ENCODE peak calls at places on chromosomes 5 and 9, in six cellular contexts. Y is HCT116; P is left ventricle myocardium inferior; X is aorta; Z is CD8-positive, alpha-beta T cell; O is CD8-positive, alpha-beta memory T cell. R is an unnamed sample. For H3K9me3, the result is how much of the 10 kb centered on the place peaks cover.

GRCh38 chr5:96151891-96152290 is 190.2 kb upstream of the ELL2 start:
- DNase-seq in Y (no peak), P (no peak), X (no peak), Z (no peak), O (no peak), R (no peak)

GRCh38 chr5:151141535-151141934 is 16.0 kb downstream of the ANXA6 start:
- DNase-seq in Y (no peak), P (peak), X (no peak), Z (peak), O (peak), R (peak)

GRCh38 chr5:61625682-61626620 is 293.9 kb downstream of the ZSWIM6 start:
- DNase-seq in Y (no peak), P (peak), X (peak), Z (peak), O (peak), R (no peak)

GRCh38 chr9:124222918-124223720 is 34.6 kb upstream of the NEK6 start:
- DNase-seq in Y (no peak), P (peak), X (peak), Z (no peak), O (no peak), R (no peak)

GRCh38 chr9:129557192-129558036 is 63.5 kb downstream of the C9orf50 start:
- DNase-seq in Y (peak), P (no peak), X (no peak), Z (no peak), O (no peak), R (no peak)

GRCh38 chr9:79692857-79693571 is 121.2 kb downstream of the TLE4 start:
- DNase-seq in Y (no peak), P (no peak), X (no peak), Z (no peak), O (no peak), R (no peak)

GRCh38 chr9:13383216-13383615 is 103.7 kb upstream of the MPDZ start:
- DNase-seq in Y (no peak), P (no peak), X (no peak), Z (no peak), O (no peak), R (no peak)

GRCh38 chr9:113612216-113612747 is 148.8 kb downstream of the RGS3 start:
- DNase-seq in Y (no peak), P (no peak), X (no peak), Z (no peak), O (no peak), R (no peak)

GRCh38 chr9:12694013-12694412 is 828 bp downstream of the TYRP1 start:
- DNase-seq in Y (no peak), P (no peak), X (no peak), Z (no peak), O (no peak), R (no peak)

GRCh38 chr5:124034301-124034700 is 522.3 kb downstream of the CSNK1G3 start:
- DNase-seq in Y (no peak), P (no peak), X (no peak), Z (no peak), O (no peak), R (no peak)

GRCh38 chr9:33794560-33794959 is 801 bp upstream of the PRSS3 start:
- DNase-seq in Y (no peak), P (no peak), X (no peak), Z (no peak), O (no peak), R (no peak)

GRCh38 chr9:95027914-95028854 is 289.3 kb downstream of the FANCC start:
- DNase-seq in Y (no peak), P (no peak), X (no peak), Z (no peak), O (no peak), R (no peak)

GRCh38 chr9:1400983-1401382 is 350.8 kb downstream of the DMRT2 start:
- DNase-seq in Y (no peak), P (no peak), X (no peak), Z (no peak), O (no peak), R (no peak)

GRCh38 chr9:40928803-40929487 is 199.5 kb downstream of the FOXD4L6 start:
- DNase-seq in Y (no peak), P (no peak), X (no peak), Z (no peak), O (no peak), R (no peak)

GRCh38 chr9:40927851-40928802 is 200.4 kb downstream of the FOXD4L6 start:
- DNase-seq in Y (no peak), P (no peak), X (no peak), Z (no peak), O (no peak), R (no peak)

GRCh38 chr9:40926404-40927259 is 201.8 kb downstream of the FOXD4L6 start:
- DNase-seq in Y (no peak), P (no peak), X (no peak), Z (no peak), O (no peak), R (no peak)

DNA sequence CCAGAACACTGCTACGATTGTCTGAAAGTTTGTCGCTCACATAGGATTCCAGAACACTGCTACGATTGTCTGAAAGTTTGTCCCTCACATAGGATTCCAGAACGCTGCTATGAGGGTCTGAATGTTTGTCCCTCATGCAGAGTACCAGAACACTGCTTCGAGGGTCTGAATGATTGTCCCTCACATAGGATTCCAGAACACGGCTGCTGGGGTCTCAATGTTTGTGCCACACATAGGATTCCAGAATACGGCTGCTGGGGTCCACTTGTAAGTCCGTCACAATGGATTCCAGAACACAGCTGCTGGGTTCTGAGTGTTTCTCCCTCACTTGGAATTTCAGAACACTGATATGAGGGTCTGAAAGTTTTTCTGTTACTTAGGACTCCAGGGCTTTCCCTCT is 203.3 kb downstream of the FOXD4L6 start:
- DNase-seq in Y (no peak), P (no peak), X (no peak), Z (no peak), O (no peak), R (no peak)
- H3K9me3 ChIP-seq in Y (under half), P (half or more), X (under half), Z (half or more), O (under half), R (under half)

GRCh38 chr5:142343531-142343930 is 18.7 kb upstream of the SPRY4 start:
- DNase-seq in Y (no peak), P (no peak), X (no peak), Z (no peak), O (no peak), R (no peak)
- H3K9me3 ChIP-seq in Y (under half), P (under half), X (under half), Z (under half), O (under half), R (under half)

DNA sequence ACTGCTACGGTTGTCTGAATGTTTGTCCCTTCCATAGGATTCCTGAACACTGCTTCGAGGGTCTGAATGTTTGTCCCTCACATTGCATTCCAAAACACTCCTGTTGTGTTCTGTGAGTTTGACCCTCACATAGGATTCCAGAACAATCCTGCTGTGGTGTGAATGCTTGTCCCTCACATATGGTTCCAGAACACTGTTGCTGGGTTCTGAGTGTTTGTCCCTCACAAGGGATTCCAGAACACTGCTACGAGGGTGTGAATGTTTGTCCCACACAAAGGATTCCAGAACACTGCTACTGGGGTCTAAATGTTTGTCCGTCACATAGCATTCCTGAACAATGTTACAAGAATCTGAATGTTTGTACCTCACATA is 201.2 kb downstream of the FOXD4L6 start:
- DNase-seq in Y (no peak), P (no peak), X (no peak), Z (no peak), O (no peak), R (no peak)
- H3K9me3 ChIP-seq in Y (under half), P (half or more), X (under half), Z (half or more), O (under half), R (half or more)

GRCh38 chr5:12648558-12648957 is 744.3 kb upstream of the CTNND2 start:
- DNase-seq in Y (no peak), P (no peak), X (no peak), Z (no peak), O (no peak), R (no peak)
- H3K9me3 ChIP-seq in Y (under half), P (under half), X (under half), Z (under half), O (under half), R (under half)

DNA sequence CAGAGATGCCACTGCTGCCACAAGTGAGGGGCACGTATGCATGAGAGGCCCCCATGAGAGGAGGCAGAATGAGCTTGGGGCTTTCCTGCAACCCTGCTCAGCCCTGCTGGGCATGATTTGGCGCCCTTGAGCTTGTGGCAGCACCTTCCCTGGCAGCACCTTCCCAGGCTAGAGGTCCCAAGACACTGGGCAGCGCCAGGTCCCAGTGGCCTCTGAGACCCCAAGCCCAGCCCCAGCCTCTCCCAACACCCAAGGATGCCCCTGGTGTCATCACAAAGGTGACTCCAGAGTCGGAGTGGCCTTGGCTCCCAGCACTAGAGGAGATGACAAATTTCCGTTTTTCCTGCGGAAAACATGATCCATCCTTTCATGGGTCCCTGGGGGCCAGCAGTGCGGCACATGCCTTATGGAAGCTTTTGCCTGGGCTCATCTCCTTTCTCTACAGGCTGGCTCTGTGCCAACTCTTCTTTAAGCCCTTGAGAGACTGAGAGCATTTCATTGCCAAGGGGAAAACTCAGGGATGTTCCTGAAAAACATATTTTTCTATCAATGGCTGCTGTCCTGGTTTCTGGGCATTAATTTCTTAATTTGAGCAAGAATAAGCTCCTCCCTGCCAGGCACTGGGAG is 77.1 kb upstream of the ADAMTS2 start:
- DNase-seq in Y (no peak), P (no peak), X (no peak), Z (no peak), O (no peak), R (no peak)
- H3K9me3 ChIP-seq in Y (under half), P (under half), X (under half), Z (under half), O (under half), R (under half)

DNA sequence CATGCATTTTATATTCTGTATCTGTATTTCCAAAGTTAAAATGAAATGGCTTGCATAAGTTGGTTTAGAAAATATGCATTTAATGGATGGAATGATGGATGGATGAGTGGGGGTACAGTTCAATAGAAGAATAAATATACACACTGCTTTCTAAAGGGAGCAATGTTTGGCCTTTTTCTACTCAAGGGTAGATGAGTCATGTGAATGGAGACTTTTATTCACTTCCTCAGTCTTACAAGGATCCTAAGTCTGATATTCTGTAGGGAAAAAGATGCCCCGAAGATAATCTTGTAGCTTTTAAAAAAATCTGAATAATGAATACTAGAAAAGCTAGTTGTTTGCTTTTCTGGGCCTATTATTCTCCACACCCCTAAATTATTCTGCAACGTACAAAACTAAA is 2112.1 kb downstream of the MAT2B start:
- DNase-seq in Y (no peak), P (no peak), X (no peak), Z (no peak), O (no peak), R (no peak)
- H3K9me3 ChIP-seq in Y (under half), P (under half), X (under half), Z (under half), O (under half), R (under half)

DNA sequence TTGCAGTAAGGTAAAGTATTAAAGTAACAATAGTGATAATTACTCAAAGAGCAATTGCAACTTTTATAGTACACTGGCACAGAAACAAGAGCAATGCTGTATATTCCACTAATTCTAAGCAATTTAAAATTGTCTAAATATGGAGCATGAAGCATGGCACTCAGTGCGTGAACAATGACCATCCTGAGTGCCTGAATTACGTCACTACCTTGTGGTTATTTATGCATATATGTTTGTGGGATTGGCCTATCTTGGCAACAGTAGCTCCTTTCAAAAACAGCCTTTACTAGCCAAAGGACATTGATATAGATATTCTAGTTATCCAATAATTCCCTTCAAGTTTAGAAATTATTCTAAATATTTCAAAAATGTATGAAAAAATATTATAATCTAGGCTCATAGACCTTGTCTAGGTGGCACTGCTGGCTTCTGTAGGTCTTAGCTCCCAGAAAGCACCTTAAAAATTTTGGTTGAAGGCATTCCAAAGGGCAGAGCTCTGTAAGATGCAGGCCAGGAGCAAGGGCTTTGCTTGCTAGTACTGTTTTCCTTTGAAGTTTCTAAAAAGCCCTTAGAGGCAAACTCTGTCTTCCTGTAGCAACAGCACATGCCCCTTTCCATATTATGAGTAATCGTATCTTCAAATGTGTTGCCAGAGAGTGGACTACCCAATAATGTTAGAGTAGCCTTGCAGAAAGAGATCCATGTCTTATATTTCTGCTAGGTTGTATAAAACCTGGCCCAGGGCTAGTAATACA is 719.3 kb downstream of the NR2F1-AS1 start:
- DNase-seq in Y (no peak), P (no peak), X (no peak), Z (no peak), O (no peak), R (no peak)
- H3K9me3 ChIP-seq in Y (under half), P (under half), X (under half), Z (under half), O (under half), R (under half)

GRCh38 chr5:152181461-152181860 is 223.6 kb downstream of the NMUR2 start:
- DNase-seq in Y (no peak), P (no peak), X (no peak), Z (no peak), O (no peak), R (no peak)
- H3K9me3 ChIP-seq in Y (under half), P (under half), X (under half), Z (under half), O (under half), R (under half)

R was measured in T-helper 17 cell.